ENCODE peak calls at places on chromosome 2, in five cellular contexts. One of them, this sample, is unnamed.

GRCh38 chr2:32926708-32927084 is 20.1 kb upstream of the LTBP1 start:
- DNase-seq in ACHN: no peak
- DNase-seq in retina: no peak
- DNase-seq in AG09319: no peak
- DNase-seq in astrocyte of the spinal cord: peak
- DNase-seq in this sample: peak

GRCh38 chr2:120456867-120457266 is 110.9 kb downstream of the INHBB start:
- DNase-seq in ACHN: no peak
- DNase-seq in retina: no peak
- DNase-seq in AG09319: no peak
- DNase-seq in astrocyte of the spinal cord: no peak
- DNase-seq in this sample: no peak

GRCh38 chr2:228657807-228658402 is 476.4 kb upstream of the SPHKAP start:
- DNase-seq in ACHN: peak
- DNase-seq in retina: peak
- DNase-seq in AG09319: peak
- DNase-seq in astrocyte of the spinal cord: peak
- DNase-seq in this sample: peak

GRCh38 chr2:10668402-10669012 is 21.3 kb downstream of the NOL10 start:
- DNase-seq in ACHN: peak
- DNase-seq in retina: peak
- DNase-seq in AG09319: peak
- DNase-seq in astrocyte of the spinal cord: peak
- DNase-seq in this sample: peak

GRCh38 chr2:161102770-161103450 is 57.3 kb upstream of the TANK start:
- DNase-seq in ACHN: no peak
- DNase-seq in retina: no peak
- DNase-seq in AG09319: no peak
- DNase-seq in astrocyte of the spinal cord: peak
- DNase-seq in this sample: no peak

GRCh38 chr2:120391905-120392665 is 46.1 kb downstream of the INHBB start:
- DNase-seq in ACHN: no peak
- DNase-seq in retina: no peak
- DNase-seq in AG09319: no peak
- DNase-seq in astrocyte of the spinal cord: no peak
- DNase-seq in this sample: no peak

GRCh38 chr2:38245114-38245641 is 131.9 kb downstream of the ATL2 start:
- DNase-seq in ACHN: no peak
- DNase-seq in retina: no peak
- DNase-seq in AG09319: no peak
- DNase-seq in astrocyte of the spinal cord: no peak
- DNase-seq in this sample: no peak

GRCh38 chr2:196427996-196428634 is 211.4 kb upstream of the CCDC150 start:
- DNase-seq in ACHN: no peak
- DNase-seq in retina: no peak
- DNase-seq in AG09319: no peak
- DNase-seq in astrocyte of the spinal cord: no peak
- DNase-seq in this sample: no peak

GRCh38 chr2:124283090-124283489 is 258.0 kb downstream of the CNTNAP5 start:
- DNase-seq in ACHN: peak
- DNase-seq in retina: no peak
- DNase-seq in AG09319: no peak
- DNase-seq in astrocyte of the spinal cord: no peak
- DNase-seq in this sample: no peak